ENCODE peak calls at places on chromosomes 3 and 15, in four cellular contexts. B, F, P and L are unnamed samples.

GRCh38 chr3:58627580-58627894 is 39.0 kb downstream of the FAM3D start:
- DNase-seq in F (no peak), P (peak), B (no peak), L (no peak)

GRCh38 chr3:46946856-46947544 is 29.5 kb downstream of the CCDC12 start:
- DNase-seq in P (peak), B (peak), F (peak), L (no peak)

GRCh38 chr15:93486407-93487117 is 397.6 kb upstream of the RGMA start:
- DNase-seq in F (peak), B (no peak), P (no peak), L (no peak)

GRCh38 chr15:94674251-94674650 is 442.9 kb downstream of the MCTP2 start:
- DNase-seq in B (no peak), F (no peak), P (peak), L (no peak)

GRCh38 chr3:167102071-167102470 is 278.0 kb downstream of the ZBBX start:
- DNase-seq in P (no peak), F (no peak), B (no peak), L (no peak)

GRCh38 chr3:36032180-36032895 is 348.0 kb upstream of the STAC start:
- DNase-seq in F (no peak), B (no peak), P (no peak), L (no peak)

GRCh38 chr3:25573386-25574171 is 91.1 kb downstream of the TOP2B start:
- DNase-seq in B (no peak), P (peak), F (no peak), L (no peak)

GRCh38 chr3:65439641-65440040 is 599.1 kb downstream of the MAGI1 start:
- DNase-seq in P (peak), F (no peak), B (no peak), L (peak)

GRCh38 chr3:188533172-188533571 is 379.2 kb downstream of the LPP start:
- DNase-seq in P (no peak), B (no peak), F (no peak), L (no peak)

GRCh38 chr15:41820791-41821423 is 7.0 kb upstream of the JMJD7 start:
- DNase-seq in P (no peak), B (no peak), F (peak), L (no peak)

GRCh38 chr15:95304116-95304873 is 1026.2 kb upstream of the NR2F2 start:
- DNase-seq in P (peak), F (no peak), B (no peak), L (no peak)

GRCh38 chr15:39786444-39787056 is 3.9 kb upstream of the FSIP1 start:
- DNase-seq in B (no peak), P (peak), F (no peak), L (peak)

GRCh38 chr15:81279621-81280051 is 44.3 kb downstream of the STARD5 start:
- DNase-seq in B (no peak), F (peak), P (no peak), L (no peak)

GRCh38 chr3:141331370-141332318 is 36.7 kb upstream of the ZBTB38 start:
- DNase-seq in B (no peak), F (no peak), P (peak), L (no peak)

DNA sequence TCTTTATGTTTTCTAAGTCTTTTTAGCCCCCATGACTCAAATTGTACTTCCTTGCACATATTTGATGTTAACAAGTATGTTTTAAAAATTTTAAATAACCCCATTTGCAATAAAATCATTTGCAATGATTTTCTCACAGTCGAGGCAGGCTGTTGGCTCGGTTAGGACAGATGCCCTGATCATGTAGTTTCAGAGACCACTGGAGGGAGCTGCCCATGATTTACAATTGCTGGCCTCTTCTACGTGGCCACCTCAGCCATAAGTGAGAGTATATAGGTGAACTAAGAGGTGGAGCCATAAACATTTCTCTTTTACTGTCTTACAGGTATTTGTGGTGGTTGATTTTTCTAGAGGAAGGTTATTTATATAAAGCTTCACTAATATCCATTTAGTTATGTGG is 1.7 kb downstream of the DTWD1 start:
- DNase-seq in P (peak), B (no peak), F (no peak), L (no peak)
- TF ChIP-seq CTCF in P (peak), B (no peak), F (no peak), L (no peak)

DNA sequence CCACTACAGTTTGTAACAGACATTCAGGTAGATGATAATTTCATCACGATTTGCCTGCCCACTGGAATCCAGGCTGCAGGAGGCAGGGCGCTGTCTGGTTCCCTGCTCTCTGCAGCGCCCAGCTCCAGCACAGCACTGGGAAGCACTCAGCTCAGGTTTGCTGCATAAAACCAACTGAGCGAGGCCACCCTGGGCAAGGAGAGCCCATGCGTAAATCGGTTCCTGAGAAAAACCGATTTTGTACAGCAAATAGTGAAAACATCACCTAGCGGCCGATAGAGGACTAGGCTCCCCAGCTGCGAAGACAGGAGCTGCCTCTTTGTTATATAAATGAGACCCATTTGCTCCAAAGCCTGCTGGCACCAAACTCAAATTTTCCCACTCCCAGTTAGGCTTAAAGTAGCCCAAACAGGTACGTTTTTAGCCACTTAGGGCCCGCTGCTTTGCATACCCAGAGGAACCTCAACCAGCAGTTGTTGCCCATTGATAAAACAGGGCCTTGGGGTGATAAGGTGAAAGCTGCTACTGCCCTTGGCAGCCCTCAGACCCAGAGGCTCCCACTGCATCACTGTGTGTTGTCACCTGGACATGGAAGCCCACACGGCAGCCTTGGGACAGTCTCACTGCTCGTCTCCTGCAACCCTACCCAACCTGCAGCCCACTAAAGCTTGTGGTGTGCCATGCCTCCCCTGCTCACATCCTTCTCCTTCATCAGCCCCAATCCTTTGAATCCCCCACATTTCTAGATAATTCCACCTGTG is 47.5 kb downstream of the ALDH1L1 start:
- DNase-seq in F (no peak), P (no peak), B (no peak), L (peak)
- TF ChIP-seq CTCF in F (no peak), P (no peak), B (no peak), L (peak)

DNA sequence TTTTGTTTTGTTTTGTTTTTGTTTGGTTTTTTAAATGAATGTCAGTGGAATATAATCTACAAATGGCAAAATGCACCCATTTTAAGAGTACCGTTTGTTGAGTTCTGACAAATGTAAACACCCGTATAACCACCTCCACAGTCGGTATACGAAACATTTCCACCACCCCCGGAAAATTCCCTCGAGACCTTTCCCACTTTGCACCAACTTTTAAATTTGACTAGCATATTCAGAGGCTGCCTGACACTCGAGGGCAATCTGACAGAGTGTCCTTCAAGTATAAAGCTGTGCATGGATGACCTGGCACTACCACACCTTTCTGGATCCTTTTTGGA is 629 bp upstream of the ARHGEF3 start:
- DNase-seq in P (no peak), F (no peak), B (no peak), L (no peak)
- TF ChIP-seq CTCF in P (no peak), F (no peak), B (no peak), L (no peak)

DNA sequence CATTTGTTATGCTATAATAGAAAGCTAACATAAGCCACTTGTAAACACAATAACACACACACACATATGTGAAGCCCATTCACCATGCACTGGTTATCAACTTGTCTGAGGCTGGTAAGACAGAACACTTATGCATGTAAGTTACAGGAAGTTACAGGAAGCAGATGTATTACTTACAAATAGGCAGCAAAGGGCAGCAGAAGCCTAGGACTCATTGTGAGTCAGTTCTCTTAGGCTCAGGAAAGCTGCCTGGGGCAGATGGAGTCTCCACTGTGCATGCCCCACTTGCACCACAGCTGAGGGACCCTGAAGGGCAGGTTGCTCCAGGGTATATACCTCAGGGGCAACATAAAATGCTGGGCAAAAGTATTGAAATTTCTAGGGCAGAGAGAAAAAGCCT is 748.8 kb upstream of the CCDC54 start:
- DNase-seq in B (no peak), F (no peak), P (peak), L (no peak)
- TF ChIP-seq CTCF in B (no peak), F (no peak), P (peak), L (no peak)

DNA sequence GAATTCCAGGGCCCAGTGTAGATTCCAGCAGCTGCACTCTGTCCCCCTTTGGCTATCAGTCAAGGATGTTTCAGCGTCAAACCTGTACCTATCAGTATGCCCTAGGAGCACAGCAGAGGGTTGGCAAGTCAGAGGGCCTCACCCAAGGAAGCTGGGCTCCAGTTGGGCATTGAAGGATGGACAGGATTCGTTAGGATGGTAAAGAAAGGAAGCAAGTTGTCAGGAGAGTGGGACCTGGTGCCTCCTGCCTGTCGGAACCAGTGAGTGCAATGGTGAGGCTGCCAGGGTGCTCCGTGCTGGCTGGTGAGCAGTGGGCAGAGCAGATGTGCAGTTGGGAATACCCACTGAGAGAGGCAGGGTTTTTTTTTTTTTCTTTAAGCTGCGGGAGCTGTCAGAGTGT is 157.2 kb downstream of the CHDH start:
- DNase-seq in B (no peak), F (no peak), P (no peak), L (no peak)
- TF ChIP-seq CTCF in B (no peak), F (no peak), P (no peak), L (no peak)

DNA sequence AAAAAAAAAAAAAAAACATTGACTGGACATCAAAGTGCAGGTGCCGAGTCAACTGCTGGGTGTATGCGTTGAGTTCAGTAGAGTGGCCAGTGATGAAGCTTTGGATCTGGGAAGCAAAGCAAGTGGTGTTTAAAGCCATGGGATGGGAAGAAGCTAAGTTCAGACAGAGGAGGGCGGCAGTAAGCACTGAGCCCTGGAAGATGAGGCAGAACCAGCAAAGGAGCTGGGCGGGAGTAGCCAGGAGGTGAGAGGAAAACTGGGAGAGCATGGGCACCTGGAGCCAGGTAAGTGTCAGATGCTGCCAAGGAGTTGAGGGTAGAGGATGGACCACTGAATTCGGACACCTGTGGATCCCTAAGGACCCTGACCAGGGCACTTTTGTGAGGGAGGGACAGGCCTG is 11.4 kb upstream of the GNAI2 start:
- DNase-seq in P (no peak), B (no peak), F (no peak), L (no peak)
- TF ChIP-seq CTCF in P (no peak), B (no peak), F (no peak), L (no peak)

GRCh38 chr3:32951410-32951811 is at the start of gene CCR4:
- DNase-seq in P (no peak), B (peak), F (no peak), L (no peak)
- TF ChIP-seq CTCF in P (no peak), B (no peak), F (no peak), L (no peak)

DNA sequence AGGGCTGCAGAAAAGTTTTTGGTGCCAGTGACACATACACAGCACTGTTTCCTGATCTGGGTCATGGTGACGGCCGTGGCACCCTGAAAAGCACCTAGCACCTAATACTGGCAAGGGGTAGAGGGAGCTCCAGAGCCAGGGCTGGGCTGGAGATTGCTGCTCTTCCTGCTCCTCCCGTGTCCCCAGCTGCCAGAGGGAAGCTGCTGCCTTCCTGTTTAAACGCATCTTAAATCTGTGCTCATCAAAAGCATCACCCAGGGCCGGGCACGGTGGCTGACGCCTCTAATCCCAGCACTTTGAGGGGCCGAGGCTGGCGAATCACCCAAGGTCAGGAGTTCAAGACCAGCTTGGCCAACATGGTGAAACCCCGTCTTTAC is 156.7 kb upstream of the MEF2A start:
- DNase-seq in B (no peak), F (no peak), P (peak), L (no peak)
- TF ChIP-seq CTCF in B (peak), F (peak), P (peak), L (no peak)